ENCODE peak calls at places on chromosomes 6 and 20, in five cellular contexts. C is right atrium auricular region, G is fibroblast of lung, D is OCI-LY7, M is right lobe of liver. E is an unnamed sample.

GRCh38 chr20:57038608-57039440 is 227.6 kb downstream of the BMP7 start:
- DNase-seq in C (no peak), G (no peak), M (no peak), D (no peak), E (no peak)

GRCh38 chr20:24705486-24705885 is 236.1 kb downstream of the SYNDIG1 start:
- DNase-seq in G (no peak), D (no peak), M (no peak), C (no peak), E (no peak)

GRCh38 chr6:15426926-15427325 is 181.1 kb downstream of the JARID2 start:
- DNase-seq in D (no peak), G (no peak), M (no peak), C (no peak), E (no peak)

GRCh38 chr6:24950210-24950941 is 14.6 kb upstream of the RIPOR2 start:
- DNase-seq in M (no peak), C (no peak), D (no peak), G (no peak), E (no peak)

GRCh38 chr20:10119336-10119735 is 84.5 kb downstream of the ANKEF1 start:
- DNase-seq in D (no peak), M (no peak), C (no peak), G (no peak), E (no peak)

GRCh38 chr6:35486005-35486925 is 10.6 kb downstream of the TEAD3 start:
- DNase-seq in G (no peak), M (no peak), C (no peak), D (no peak), E (no peak)

GRCh38 chr20:43744966-43745733 is 18.3 kb upstream of the GTSF1L start:
- DNase-seq in D (peak; percentile 58), M (no peak), C (no peak), G (no peak), E (no peak)

GRCh38 chr6:121897337-121897760 is 461.9 kb downstream of the GJA1 start:
- DNase-seq in M (no peak), G (peak; percentile 84), C (no peak), D (no peak), E (no peak)

GRCh38 chr20:36820928-36821327 is 47.4 kb upstream of the DSN1 start:
- DNase-seq in C (no peak), D (no peak), M (no peak), G (peak; percentile 18), E (no peak)

GRCh38 chr20:36820073-36820472 is 46.5 kb upstream of the DSN1 start:
- DNase-seq in G (no peak), D (no peak), C (no peak), M (no peak), E (no peak)

GRCh38 chr20:36818185-36818584 is 44.6 kb upstream of the DSN1 start:
- DNase-seq in C (no peak), M (no peak), D (no peak), G (no peak), E (no peak)

GRCh38 chr20:36818831-36819230 is 45.3 kb upstream of the DSN1 start:
- DNase-seq in M (no peak), C (no peak), G (no peak), D (no peak), E (no peak)

DNA sequence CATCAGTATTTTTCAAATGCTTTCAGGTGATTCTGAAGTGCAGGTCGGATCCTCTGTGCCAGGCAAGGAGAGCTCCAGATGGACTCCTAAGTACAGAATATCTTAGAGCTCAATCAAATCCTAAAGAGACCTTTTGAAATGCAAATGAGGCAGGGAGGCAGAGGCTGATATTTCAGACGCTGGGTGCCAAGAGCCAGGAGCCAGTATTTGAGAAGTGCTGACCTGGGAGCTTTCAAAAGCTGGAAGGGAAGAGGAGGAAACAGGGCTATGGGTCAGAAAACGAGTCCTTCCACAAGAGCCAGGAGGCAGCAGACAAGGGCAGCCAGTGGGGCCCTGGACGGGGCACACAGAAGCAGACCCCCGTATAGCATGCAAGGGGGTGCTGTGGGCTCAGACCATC is 46.1 kb upstream of the DSN1 start:
- DNase-seq in D (no peak), G (no peak), M (no peak), C (no peak), E (no peak)
- H3K27ac ChIP-seq in D (no peak overlapping the region), G (no peak overlapping the region), M (no peak overlapping the region), C (peak overlapping the region; percentile 4), E (peak overlapping the region; percentile 60)

GRCh38 chr6:55901765-55902164 is 26.4 kb upstream of the BMP5 start:
- DNase-seq in C (no peak), D (no peak), M (no peak), G (no peak), E (no peak)

GRCh38 chr6:55892749-55893357 is 17.5 kb upstream of the BMP5 start:
- DNase-seq in M (no peak), D (no peak), C (no peak), G (no peak), E (no peak)

GRCh38 chr6:55895972-55896371 is 20.6 kb upstream of the BMP5 start:
- DNase-seq in D (no peak), M (no peak), G (no peak), C (no peak), E (no peak)

GRCh38 chr6:55902796-55903195 is 27.4 kb upstream of the BMP5 start:
- DNase-seq in M (no peak), D (no peak), G (peak; percentile 30), C (no peak), E (no peak)

GRCh38 chr6:55898342-55898741 is 23.0 kb upstream of the BMP5 start:
- DNase-seq in D (no peak), C (no peak), M (no peak), G (peak; percentile 52), E (no peak)
- H3K4me3 ChIP-seq in D (no peak overlapping the region), C (no peak overlapping the region), M (no peak overlapping the region), G (no peak overlapping the region), E (no peak overlapping the region)

GRCh38 chr6:81756690-81757089 is 4.2 kb upstream of the TENT5A start:
- DNase-seq in D (no peak), G (no peak), C (no peak), M (no peak), E (no peak)

GRCh38 chr6:81752969-81753708 is 658 bp upstream of the TENT5A start:
- DNase-seq in G (peak; percentile 92), D (no peak), M (peak; percentile 97), C (peak; percentile 94), E (peak; percentile 68)

GRCh38 chr6:81754906-81755305 is 2.4 kb upstream of the TENT5A start:
- DNase-seq in D (no peak), M (no peak), C (no peak), G (no peak), E (no peak)

GRCh38 chr6:81753709-81754678 is 1.5 kb upstream of the TENT5A start:
- DNase-seq in C (peak; percentile 91), M (peak; percentile 91), G (peak; percentile 52), D (no peak), E (peak; percentile 54)

DNA sequence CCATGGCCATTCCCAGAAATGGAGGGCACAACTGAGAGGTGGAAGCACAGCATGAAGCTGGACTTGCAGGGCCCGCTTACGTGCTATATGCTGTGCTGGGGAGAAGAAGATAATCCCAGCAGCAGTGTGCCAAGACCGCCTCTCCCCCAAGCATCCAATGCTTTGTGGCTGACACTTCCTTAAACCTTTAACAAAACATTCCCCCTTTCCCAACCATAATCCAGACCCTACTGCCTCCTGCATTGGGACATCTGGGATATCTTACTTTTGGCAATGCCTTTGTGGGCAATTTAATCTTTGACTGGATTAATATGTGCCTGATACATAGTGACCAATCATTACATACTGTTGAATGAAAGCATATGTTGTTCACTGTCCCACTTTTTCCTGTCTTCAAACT is 3.1 kb upstream of the TENT5A start:
- DNase-seq in M (no peak), D (no peak), G (no peak), C (no peak), E (no peak)
- H3K27ac ChIP-seq in M (no peak overlapping the region), D (no peak overlapping the region), G (no peak overlapping the region), C (no peak overlapping the region), E (no peak overlapping the region)

DNA sequence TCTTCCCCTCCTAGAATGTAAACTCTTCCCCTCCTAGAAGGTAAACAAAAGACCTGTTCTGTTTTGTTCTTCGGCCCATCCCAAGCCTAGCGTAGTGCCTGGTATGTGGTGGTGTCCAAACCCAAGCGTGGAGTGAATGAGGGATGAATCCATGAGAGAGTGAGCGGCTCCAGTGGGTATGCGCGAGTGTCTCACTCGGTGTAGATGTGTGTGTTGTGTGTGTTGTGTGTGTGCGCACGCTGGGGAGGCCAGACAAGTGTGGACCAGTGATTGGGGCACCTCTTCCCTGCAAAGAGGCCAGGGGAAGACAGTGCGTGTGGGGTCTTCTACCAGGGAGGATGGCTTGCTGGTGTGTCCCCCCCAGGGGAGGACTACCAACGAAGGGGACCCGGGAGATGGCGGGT is 392 bp upstream of the SLC2A10 start:
- DNase-seq in M (no peak), D (no peak), G (no peak), C (no peak), E (no peak)
- H3K4me3 ChIP-seq in M (peak overlapping the region; percentile 80), D (no peak overlapping the region), G (peak overlapping the region; percentile 23), C (peak overlapping the region; percentile 76), E (peak overlapping the region; percentile 78)

GRCh38 chr20:63837134-63837429 is 6.0 kb upstream of the ZBTB46 start:
- DNase-seq in G (no peak), M (no peak), D (no peak), C (no peak), E (no peak)

GRCh38 chr20:63834545-63834880 is 3.4 kb upstream of the ZBTB46 start:
- DNase-seq in D (no peak), M (no peak), C (no peak), G (no peak), E (no peak)

GRCh38 chr20:63836335-63837133 is 5.5 kb upstream of the ZBTB46 start:
- DNase-seq in M (no peak), C (no peak), G (no peak), D (no peak), E (no peak)

GRCh38 chr20:63833776-63834544 is 2.9 kb upstream of the ZBTB46 start:
- DNase-seq in G (peak; percentile 73), D (no peak), M (no peak), C (no peak), E (no peak)

DNA sequence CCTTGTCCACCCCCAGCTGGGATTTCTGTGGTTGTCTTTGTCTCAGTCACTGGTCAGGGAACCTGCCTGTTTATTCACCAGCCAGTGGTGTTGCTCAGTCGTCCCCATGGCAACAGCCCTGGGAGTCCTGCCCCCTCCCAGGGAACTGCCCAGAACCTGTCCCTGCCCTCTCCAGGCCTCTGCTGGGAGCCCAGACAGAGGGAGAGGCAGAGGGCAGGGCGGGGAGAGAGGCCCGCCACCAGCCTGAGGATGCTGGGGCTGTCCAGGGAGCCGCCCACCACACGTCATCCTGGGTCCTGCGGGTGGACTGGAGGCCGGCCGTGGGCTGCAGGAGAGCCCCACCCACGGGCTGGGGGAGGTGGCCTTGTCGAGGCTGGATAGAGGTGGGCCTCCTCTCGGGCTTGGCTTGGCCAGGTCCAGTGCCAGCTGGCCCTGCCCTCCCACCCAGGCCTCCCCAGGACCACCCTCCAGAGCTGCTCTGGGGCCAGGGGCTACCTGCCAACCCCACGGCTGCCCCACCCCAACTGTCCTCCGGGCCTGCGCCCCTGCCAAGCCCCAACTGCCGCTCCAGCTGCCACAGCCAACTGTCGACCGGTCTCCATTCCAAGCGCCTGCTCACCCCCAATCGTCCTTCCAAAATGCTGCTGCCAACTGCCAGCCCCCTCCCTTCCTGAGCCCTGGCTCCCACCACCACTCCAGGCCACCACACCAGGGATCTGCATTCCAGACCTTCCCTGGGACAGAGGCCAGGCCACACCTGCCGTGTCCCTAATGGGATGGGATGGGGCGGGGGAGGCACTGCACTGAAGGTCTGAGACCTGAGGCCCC is 4.2 kb upstream of the ZBTB46 start:
- DNase-seq in M (peak; percentile 84), D (no peak), C (peak; percentile 96), G (peak; percentile 98), E (peak; percentile 76)
- H3K27ac ChIP-seq in M (no peak overlapping the region), D (no peak overlapping the region), C (peak overlapping the region; percentile 69), G (no peak overlapping the region), E (peak overlapping the region; percentile 31)

E was measured in thoracic aorta.